ENCODE peak calls at places on chromosomes 11 and 22, in five cellular contexts. One of them, this sample, is unnamed.
A peak's percentile ranks its signal among the peaks of the same experiment; 100 is the strongest.

GRCh38 chr11:117457835-117458234 is 130.2 kb downstream of the CEP164 start:
- DNase-seq in kidney: no peak
- DNase-seq in A549: no peak
- DNase-seq in H1: no peak
- DNase-seq in heart right ventricle: no peak
- DNase-seq in this sample: no peak

GRCh38 chr11:117823941-117824420 is 563 bp downstream of the FXYD2 start:
- DNase-seq in heart right ventricle: peak; percentile 85
- DNase-seq in H1: no peak
- DNase-seq in A549: no peak
- DNase-seq in kidney: peak; percentile 88
- DNase-seq in this sample: peak; percentile 50

GRCh38 chr11:2265854-2266585 is 4.4 kb downstream of the ASCL2 start:
- DNase-seq in H1: no peak
- DNase-seq in A549: no peak
- DNase-seq in kidney: no peak
- DNase-seq in heart right ventricle: no peak
- DNase-seq in this sample: no peak

GRCh38 chr11:115151010-115151409 is 353.2 kb downstream of the CADM1 start:
- DNase-seq in H1: no peak
- DNase-seq in heart right ventricle: no peak
- DNase-seq in A549: no peak
- DNase-seq in kidney: peak; percentile 6
- DNase-seq in this sample: no peak

GRCh38 chr11:67416416-67417335 is 1.2 kb downstream of the CARNS1 start:
- DNase-seq in A549: peak; percentile 78
- DNase-seq in kidney: no peak
- DNase-seq in heart right ventricle: no peak
- DNase-seq in H1: no peak
- DNase-seq in this sample: no peak

GRCh38 chr11:110319501-110319900 is 23.1 kb upstream of the RDX start:
- DNase-seq in A549: no peak
- DNase-seq in H1: no peak
- DNase-seq in heart right ventricle: no peak
- DNase-seq in kidney: no peak
- DNase-seq in this sample: no peak

GRCh38 chr11:61543606-61544306 is 35.2 kb downstream of the LRRC10B start:
- DNase-seq in kidney: no peak
- DNase-seq in A549: peak; percentile 62
- DNase-seq in heart right ventricle: no peak
- DNase-seq in H1: no peak
- DNase-seq in this sample: no peak

GRCh38 chr11:64743591-64744543 is at the start of gene RASGRP2:
- DNase-seq in A549: peak; percentile 76
- DNase-seq in kidney: peak; percentile 93
- DNase-seq in heart right ventricle: peak; percentile 90
- DNase-seq in H1: no peak
- DNase-seq in this sample: peak; percentile 96

GRCh38 chr11:7512525-7513209 is 1.1 kb upstream of the PPFIBP2 start:
- DNase-seq in A549: no peak
- DNase-seq in kidney: peak; percentile 94
- DNase-seq in H1: no peak
- DNase-seq in heart right ventricle: peak; percentile 84
- DNase-seq in this sample: peak; percentile 37

GRCh38 chr11:128711136-128711535 is 17.3 kb downstream of the FLI1 start:
- DNase-seq in H1: no peak
- DNase-seq in heart right ventricle: no peak
- DNase-seq in A549: no peak
- DNase-seq in kidney: no peak
- DNase-seq in this sample: no peak

GRCh38 chr11:35304393-35304790 is 115.0 kb downstream of the SLC1A2 start:
- DNase-seq in kidney: no peak
- DNase-seq in H1: no peak
- DNase-seq in heart right ventricle: no peak
- DNase-seq in A549: peak; percentile 71
- DNase-seq in this sample: no peak

GRCh38 chr11:35307221-35307621 is 112.1 kb downstream of the SLC1A2 start:
- DNase-seq in H1: no peak
- DNase-seq in heart right ventricle: no peak
- DNase-seq in A549: no peak
- DNase-seq in kidney: no peak
- DNase-seq in this sample: no peak

GRCh38 chr11:35304900-35305299 is 114.5 kb downstream of the SLC1A2 start:
- DNase-seq in heart right ventricle: no peak
- DNase-seq in kidney: no peak
- DNase-seq in H1: no peak
- DNase-seq in A549: no peak
- DNase-seq in this sample: no peak

GRCh38 chr11:35303596-35304392 is 115.6 kb downstream of the SLC1A2 start:
- DNase-seq in H1: no peak
- DNase-seq in A549: peak; percentile 83
- DNase-seq in kidney: peak; percentile 69
- DNase-seq in heart right ventricle: peak; percentile 41
- DNase-seq in this sample: peak; percentile 86

DNA sequence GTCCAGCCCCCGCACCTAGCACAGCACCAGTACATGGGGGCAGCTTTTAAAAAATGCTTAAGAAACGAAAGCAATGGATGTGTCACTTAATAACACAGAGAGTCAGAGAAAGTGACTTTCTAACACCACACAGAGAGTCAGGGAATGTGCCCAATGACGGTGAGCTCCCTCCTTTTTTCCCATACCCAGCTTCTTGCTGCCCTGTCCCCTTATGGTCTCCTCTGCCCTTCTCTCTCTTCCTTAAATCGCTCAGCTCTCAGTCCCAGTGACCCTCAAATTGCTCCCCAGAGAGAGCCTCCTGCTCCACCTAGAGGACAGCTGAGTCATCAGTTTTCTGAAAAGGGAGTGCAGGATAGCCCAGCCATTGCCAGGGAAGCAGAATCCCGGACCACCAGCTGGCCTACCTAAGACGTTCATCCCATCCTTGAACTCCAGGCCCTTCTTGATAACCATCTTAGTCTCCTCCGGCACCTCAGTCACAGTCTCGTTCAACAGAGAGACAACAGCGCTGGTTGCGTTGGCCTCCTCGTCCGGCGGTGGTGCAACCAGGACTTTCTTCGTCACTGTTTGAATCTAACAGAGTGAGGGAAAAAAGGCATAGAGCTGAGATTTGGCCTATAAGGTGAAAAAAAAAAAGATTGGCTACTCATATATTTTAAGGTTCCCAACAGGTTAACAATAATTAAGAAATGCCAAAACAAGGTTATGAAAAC is 113.5 kb downstream of the SLC1A2 start:
- DNase-seq in A549: peak; percentile 30
- DNase-seq in H1: peak; percentile 21
- DNase-seq in kidney: no peak
- DNase-seq in heart right ventricle: no peak
- DNase-seq in this sample: no peak
- TF ChIP-seq CTCF in A549: peak; percentile 41
- TF ChIP-seq CTCF in H1: peak; percentile 81
- TF ChIP-seq CTCF in kidney: peak; percentile 43
- TF ChIP-seq CTCF in heart right ventricle: peak; percentile 52
- TF ChIP-seq CTCF in this sample: no peak

GRCh38 chr22:17882162-17882561 is 107.9 kb upstream of the BID start:
- DNase-seq in kidney: no peak
- DNase-seq in H1: no peak
- DNase-seq in heart right ventricle: no peak
- DNase-seq in A549: no peak
- DNase-seq in this sample: no peak

GRCh38 chr22:17884951-17885350 is 110.7 kb upstream of the BID start:
- DNase-seq in H1: no peak
- DNase-seq in heart right ventricle: no peak
- DNase-seq in A549: no peak
- DNase-seq in kidney: no peak
- DNase-seq in this sample: no peak

GRCh38 chr22:17883356-17883755 is 109.1 kb upstream of the BID start:
- DNase-seq in kidney: no peak
- DNase-seq in heart right ventricle: no peak
- DNase-seq in H1: no peak
- DNase-seq in A549: no peak
- DNase-seq in this sample: no peak

GRCh38 chr22:17882727-17883126 is 108.5 kb upstream of the BID start:
- DNase-seq in heart right ventricle: no peak
- DNase-seq in A549: no peak
- DNase-seq in kidney: no peak
- DNase-seq in H1: no peak
- DNase-seq in this sample: no peak

GRCh38 chr22:17884084-17884483 is 109.8 kb upstream of the BID start:
- DNase-seq in kidney: no peak
- DNase-seq in A549: no peak
- DNase-seq in H1: no peak
- DNase-seq in heart right ventricle: no peak
- DNase-seq in this sample: no peak
- H3K27ac ChIP-seq in kidney: peak overlapping the region; percentile 9
- H3K27ac ChIP-seq in A549: no peak overlapping the region
- H3K27ac ChIP-seq in H1: no peak overlapping the region
- H3K27ac ChIP-seq in heart right ventricle: peak overlapping the region; percentile 46
- H3K27ac ChIP-seq in this sample: no peak overlapping the region

DNA sequence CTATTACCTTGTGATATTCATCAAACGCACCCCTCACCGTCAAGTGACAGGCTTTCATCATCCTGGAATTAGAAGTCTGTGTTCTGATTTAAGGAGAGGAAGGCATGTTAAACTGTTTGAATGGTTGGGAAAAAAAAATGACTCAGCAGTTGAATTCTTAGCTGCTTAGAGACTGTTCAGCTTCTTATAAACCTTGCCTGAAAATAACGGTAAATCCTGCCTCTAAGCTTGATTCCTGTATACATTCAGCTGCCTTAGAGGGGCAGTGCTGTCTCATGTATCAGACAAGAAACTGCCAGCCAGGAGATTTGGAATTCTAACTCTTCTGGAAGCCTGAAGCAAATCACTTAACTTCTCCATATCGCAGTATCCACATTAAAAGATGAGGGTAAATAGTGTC is 437.4 kb downstream of the JRKL start:
- DNase-seq in kidney: no peak
- DNase-seq in A549: peak; percentile 3
- DNase-seq in H1: peak; percentile 2
- DNase-seq in heart right ventricle: no peak
- DNase-seq in this sample: no peak
- TF ChIP-seq CTCF in kidney: no peak
- TF ChIP-seq CTCF in A549: no peak
- TF ChIP-seq CTCF in H1: peak; percentile 46
- TF ChIP-seq CTCF in heart right ventricle: peak; percentile 51
- TF ChIP-seq CTCF in this sample: no peak

DNA sequence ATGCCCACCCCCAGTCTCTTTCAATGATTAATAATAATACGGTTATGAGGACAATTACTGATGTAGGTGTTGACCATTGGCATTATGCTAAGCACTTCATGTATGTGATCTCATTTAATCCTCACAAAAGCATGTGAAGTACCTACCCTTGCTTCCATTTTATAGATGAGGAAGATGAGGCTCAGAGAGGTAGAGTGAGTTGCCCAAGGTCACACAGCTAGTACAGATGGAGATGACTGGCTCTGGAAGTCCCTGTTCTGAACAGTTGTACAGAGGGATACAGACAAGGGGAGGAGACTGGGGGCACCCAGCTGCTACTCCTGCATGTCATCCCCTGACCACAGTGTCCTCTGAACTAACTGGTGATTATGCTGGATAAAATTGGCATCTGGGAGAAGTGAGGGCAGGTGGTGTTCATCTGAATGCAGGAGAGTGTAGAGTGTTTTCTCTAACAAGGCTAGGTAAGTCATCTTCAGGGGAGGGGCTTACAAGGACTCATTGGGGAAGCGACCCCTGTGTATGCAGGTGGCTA is 43.2 kb downstream of the KIAA1671 start:
- DNase-seq in heart right ventricle: no peak
- DNase-seq in A549: no peak
- DNase-seq in H1: no peak
- DNase-seq in kidney: no peak
- DNase-seq in this sample: no peak
- H3K27ac ChIP-seq in heart right ventricle: peak overlapping the region; percentile 35
- H3K27ac ChIP-seq in A549: peak overlapping the region; percentile 58
- H3K27ac ChIP-seq in H1: peak overlapping the region; percentile 20
- H3K27ac ChIP-seq in kidney: no peak overlapping the region
- H3K27ac ChIP-seq in this sample: peak overlapping the region; percentile 61

DNA sequence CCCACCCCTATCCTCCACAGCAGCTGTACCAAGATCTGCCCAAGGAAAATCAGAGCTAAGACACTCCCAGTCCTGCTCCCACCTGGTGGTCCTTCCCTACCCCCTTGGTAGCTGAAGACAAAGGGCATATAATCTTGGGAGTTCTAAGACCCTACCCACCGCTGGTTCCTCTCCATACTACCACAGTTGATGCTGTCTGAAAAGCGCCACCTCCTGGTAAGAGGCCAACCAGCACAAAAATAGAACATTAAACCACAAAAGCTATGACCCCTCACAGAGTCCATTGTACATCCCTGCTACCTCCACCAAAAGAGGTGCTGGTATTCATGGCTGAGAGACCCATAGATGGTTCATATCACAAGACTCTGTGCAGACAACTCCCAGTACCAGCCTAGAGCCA is 161.5 kb upstream of the ARHGAP42 start:
- DNase-seq in H1: no peak
- DNase-seq in kidney: no peak
- DNase-seq in heart right ventricle: no peak
- DNase-seq in A549: peak; percentile 3
- DNase-seq in this sample: no peak
- TF ChIP-seq CTCF in H1: peak; percentile 83
- TF ChIP-seq CTCF in kidney: no peak
- TF ChIP-seq CTCF in heart right ventricle: no peak
- TF ChIP-seq CTCF in A549: no peak
- TF ChIP-seq CTCF in this sample: no peak